ENCODE peak calls at places on chromosomes 13 and 19, in five cellular contexts. C, R, J, Y and E are unnamed samples.

GRCh38 chr13:50991624-50992610 is 82.3 kb downstream of the RNASEH2B start:
- DNase-seq in Y (no peak), R (no peak), C (no peak), J (no peak), E (no peak)

GRCh38 chr19:5960005-5961001 is 17.6 kb downstream of the RANBP3 start:
- DNase-seq in Y (peak; percentile 90), R (peak; percentile 45), J (peak; percentile 66), C (peak; percentile 61), E (no peak)

GRCh38 chr13:100458673-100459072 is 129.9 kb downstream of the GGACT start:
- DNase-seq in C (no peak), Y (no peak), R (no peak), J (no peak), E (no peak)

GRCh38 chr13:36190771-36191170 is 23.6 kb downstream of the SOHLH2 start:
- DNase-seq in R (no peak), Y (no peak), C (no peak), J (no peak), E (no peak)

GRCh38 chr13:110663044-110663443 is 42.9 kb downstream of the CARS2 start:
- DNase-seq in C (no peak), J (no peak), R (no peak), Y (no peak), E (no peak)

GRCh38 chr13:105972306-105972721 is 563.1 kb downstream of the EFNB2 start:
- DNase-seq in Y (no peak), R (no peak), J (no peak), C (no peak), E (no peak)

GRCh38 chr13:41127746-41128145 is 4.9 kb downstream of the KBTBD6 start:
- DNase-seq in C (no peak), J (no peak), R (no peak), Y (no peak), E (no peak)

GRCh38 chr13:22489771-22490170 is 691.0 kb upstream of the SGCG start:
- DNase-seq in C (no peak), Y (no peak), R (no peak), J (no peak), E (no peak)

GRCh38 chr19:918481-919156 is 1.5 kb downstream of the KISS1R start:
- DNase-seq in C (no peak), R (no peak), J (no peak), Y (no peak), E (peak; percentile 56)

GRCh38 chr13:72151241-72151640 is 284.2 kb upstream of the DACH1 start:
- DNase-seq in R (no peak), C (no peak), J (no peak), Y (no peak), E (peak; percentile 43)

GRCh38 chr19:18610556-18611326 is 1.9 kb upstream of the TMEM59L start:
- DNase-seq in C (peak; percentile 85), Y (peak; percentile 43), J (no peak), R (no peak), E (no peak)

GRCh38 chr13:24516919-24517318 is 4.3 kb upstream of the PARP4 start:
- DNase-seq in J (no peak), Y (no peak), C (no peak), R (no peak), E (no peak)

GRCh38 chr13:51937320-51938290 is 73.6 kb downstream of the ATP7B start:
- DNase-seq in Y (no peak), J (no peak), R (no peak), C (no peak), E (no peak)

GRCh38 chr19:36115453-36116343 is at the start of gene TBCB:
- DNase-seq in R (peak; percentile 86), C (peak; percentile 25), J (peak; percentile 83), Y (peak; percentile 90), E (peak; percentile 45)

GRCh38 chr13:110714798-110715394 is 1.4 kb downstream of the ING1 start:
- DNase-seq in J (peak; percentile 74), Y (no peak), C (peak; percentile 20), R (peak; percentile 64), E (peak; percentile 56)

GRCh38 chr19:55117063-55117635 is 288 bp downstream of the PPP1R12C start:
- DNase-seq in Y (no peak), R (peak; percentile 52), C (no peak), J (no peak), E (peak; percentile 64)

DNA sequence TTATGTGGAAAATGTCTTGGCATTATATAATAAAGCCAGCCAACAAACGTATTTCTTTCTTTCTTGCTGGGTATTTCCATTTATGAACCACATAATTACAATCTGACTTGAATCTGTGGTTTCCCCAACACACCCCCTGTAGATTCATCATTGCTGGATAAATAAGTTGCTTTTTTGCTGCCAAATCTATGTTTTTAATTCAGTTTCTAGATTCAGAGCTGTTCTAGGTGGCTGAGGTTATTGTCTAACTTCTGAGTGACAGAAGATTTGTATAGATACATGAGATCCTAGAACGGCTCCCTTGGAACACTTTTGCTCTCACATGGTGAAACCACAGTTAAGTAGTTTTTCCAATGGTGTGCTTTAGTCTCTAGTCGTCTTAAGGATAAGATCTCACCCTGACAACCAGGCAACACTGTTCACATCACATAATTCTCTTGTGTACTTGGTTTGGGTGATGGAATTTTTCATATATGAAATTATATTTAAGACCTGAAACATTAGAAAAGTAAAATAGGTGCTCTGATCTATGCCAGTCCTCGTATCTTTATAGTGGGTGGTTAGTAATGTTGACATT is 239.1 kb downstream of the KLF12 start:
- DNase-seq in C (no peak), J (no peak), R (no peak), Y (no peak), E (no peak)
- H3K27me3 ChIP-seq in C (no peaks in the 10 kb centered on the region), J (no peaks in the 10 kb centered on the region), R (no peaks in the 10 kb centered on the region), Y (no peaks in the 10 kb centered on the region), E (no peaks in the 10 kb centered on the region)

GRCh38 chr13:46686171-46686570 is 110.8 kb downstream of the ESD start:
- DNase-seq in Y (no peak), C (no peak), J (no peak), R (no peak), E (no peak)

GRCh38 chr13:46683879-46684278 is 113.1 kb downstream of the ESD start:
- DNase-seq in Y (no peak), J (no peak), R (no peak), C (no peak), E (no peak)

GRCh38 chr13:46684287-46685001 is 112.5 kb downstream of the ESD start:
- DNase-seq in R (no peak), Y (no peak), J (no peak), C (peak; percentile 86), E (peak; percentile 70)

GRCh38 chr13:46685006-46685730 is 111.8 kb downstream of the ESD start:
- DNase-seq in C (no peak), R (no peak), J (no peak), Y (no peak), E (no peak)

GRCh38 chr13:46687810-46688209 is 109.2 kb downstream of the ESD start:
- DNase-seq in Y (no peak), J (no peak), C (peak; percentile 80), R (no peak), E (no peak)
- H3K4me1 ChIP-seq in Y (peaks cover 47% of the 10 kb centered on the region), J (peaks cover 36% of the 10 kb centered on the region), C (peaks cover 51% of the 10 kb centered on the region), R (peaks cover 5% of the 10 kb centered on the region), E (peaks cover 42% of the 10 kb centered on the region)

GRCh38 chr19:45815501-45816216 is 551 bp upstream of the RSPH6A start:
- DNase-seq in R (no peak), C (no peak), Y (peak; percentile 62), J (peak; percentile 36), E (peak; percentile 89)
- H3K4me3 ChIP-seq in R (peak overlapping the region; percentile 49), C (no peak overlapping the region), Y (no peak overlapping the region), J (peak overlapping the region; percentile 57), E (peak overlapping the region; percentile 54)

GRCh38 chr19:30325657-30326056 is 46.5 kb upstream of the ZNF536 start:
- DNase-seq in R (no peak), J (no peak), C (no peak), Y (no peak), E (no peak)
- H3K27me3 ChIP-seq in R (no peaks in the 10 kb centered on the region), J (no peaks in the 10 kb centered on the region), C (no peaks in the 10 kb centered on the region), Y (no peaks in the 10 kb centered on the region), E (no peaks in the 10 kb centered on the region)

GRCh38 chr19:4606921-4607678 is 32.2 kb upstream of the TNFAIP8L1 start:
- DNase-seq in Y (peak; percentile 89), R (peak; percentile 50), C (no peak), J (peak; percentile 74), E (peak; percentile 65)
- H3K4me1 ChIP-seq in Y (no peaks in the 10 kb centered on the region), R (peaks cover 16% of the 10 kb centered on the region), C (peaks cover 24% of the 10 kb centered on the region), J (peaks cover 13% of the 10 kb centered on the region), E (peaks cover 6% of the 10 kb centered on the region)

GRCh38 chr13:112066624-112067004 is 335 bp upstream of the SOX1 start:
- DNase-seq in J (peak; percentile 57), Y (peak; percentile 49), R (peak; percentile 38), C (no peak), E (peak; percentile 80)

GRCh38 chr13:112067871-112068305 is 939 bp downstream of the SOX1 start:
- DNase-seq in R (no peak), J (no peak), Y (no peak), C (no peak), E (peak; percentile 14)

GRCh38 chr13:112065867-112066623 is 904 bp upstream of the SOX1 start:
- DNase-seq in R (no peak), Y (no peak), J (no peak), C (no peak), E (no peak)

GRCh38 chr13:112068531-112069062 is 1.6 kb downstream of the SOX1 start:
- DNase-seq in J (no peak), R (no peak), C (no peak), Y (no peak), E (no peak)

GRCh38 chr13:112067121-112067741 is at the start of gene SOX1:
- DNase-seq in J (no peak), R (no peak), Y (no peak), C (no peak), E (peak; percentile 17)
- H3K4me3 ChIP-seq in J (peak within 1 kb of the TSS; percentile 36), R (peak within 1 kb of the TSS; percentile 49), Y (no peak within 1 kb of the TSS), C (no peak within 1 kb of the TSS), E (peak within 1 kb of the TSS; percentile 33)